ENCODE peak calls at places on chromosome 3, in five cellular contexts. One of them, this sample, is unnamed.

GRCh38 chr3:39724233-39724846 is 85.1 kb upstream of the MYRIP start:
- DNase-seq in esophagus muscularis mucosa: no peak
- DNase-seq in heart left ventricle: no peak
- DNase-seq in uterus: no peak
- DNase-seq in transverse colon: no peak
- DNase-seq in this sample: no peak

GRCh38 chr3:189824629-189825312 is 193.6 kb downstream of the TP63 start:
- DNase-seq in uterus: no peak
- DNase-seq in esophagus muscularis mucosa: no peak
- DNase-seq in transverse colon: no peak
- DNase-seq in heart left ventricle: no peak
- DNase-seq in this sample: peak

GRCh38 chr3:20225769-20226168 is 39.8 kb upstream of the SGO1 start:
- DNase-seq in uterus: no peak
- DNase-seq in transverse colon: no peak
- DNase-seq in esophagus muscularis mucosa: no peak
- DNase-seq in heart left ventricle: no peak
- DNase-seq in this sample: no peak

GRCh38 chr3:53402323-53402722 is 55.0 kb upstream of the DCP1A start:
- DNase-seq in esophagus muscularis mucosa: no peak
- DNase-seq in heart left ventricle: no peak
- DNase-seq in transverse colon: no peak
- DNase-seq in uterus: no peak
- DNase-seq in this sample: no peak

GRCh38 chr3:153400641-153401040 is 238.6 kb downstream of the RAP2B start:
- DNase-seq in esophagus muscularis mucosa: no peak
- DNase-seq in uterus: no peak
- DNase-seq in transverse colon: no peak
- DNase-seq in heart left ventricle: no peak
- DNase-seq in this sample: no peak

GRCh38 chr3:177905895-177906511 is 630.2 kb upstream of the KCNMB2 start:
- DNase-seq in esophagus muscularis mucosa: no peak
- DNase-seq in uterus: no peak
- DNase-seq in heart left ventricle: no peak
- DNase-seq in transverse colon: no peak
- DNase-seq in this sample: peak

GRCh38 chr3:90007786-90008499 is 900.5 kb downstream of the EPHA3 start:
- DNase-seq in esophagus muscularis mucosa: no peak
- DNase-seq in uterus: no peak
- DNase-seq in heart left ventricle: peak
- DNase-seq in transverse colon: no peak
- DNase-seq in this sample: no peak

GRCh38 chr3:73461582-73461981 is 163.2 kb downstream of the PDZRN3 start:
- DNase-seq in esophagus muscularis mucosa: no peak
- DNase-seq in uterus: peak
- DNase-seq in heart left ventricle: peak
- DNase-seq in transverse colon: no peak
- DNase-seq in this sample: no peak

GRCh38 chr3:16309558-16309957 is 44.5 kb downstream of the OXNAD1 start:
- DNase-seq in uterus: no peak
- DNase-seq in transverse colon: no peak
- DNase-seq in esophagus muscularis mucosa: no peak
- DNase-seq in heart left ventricle: no peak
- DNase-seq in this sample: peak

GRCh38 chr3:105584351-105584790 is 217.7 kb downstream of the ALCAM start:
- DNase-seq in uterus: no peak
- DNase-seq in heart left ventricle: no peak
- DNase-seq in esophagus muscularis mucosa: no peak
- DNase-seq in transverse colon: no peak
- DNase-seq in this sample: no peak

GRCh38 chr3:98291332-98291957 is 9.1 kb downstream of the OR5H2 start:
- DNase-seq in esophagus muscularis mucosa: no peak
- DNase-seq in heart left ventricle: no peak
- DNase-seq in transverse colon: no peak
- DNase-seq in uterus: no peak
- DNase-seq in this sample: no peak

GRCh38 chr3:179921500-179921899 is 115.2 kb downstream of the PEX5L start:
- DNase-seq in uterus: no peak
- DNase-seq in heart left ventricle: no peak
- DNase-seq in esophagus muscularis mucosa: no peak
- DNase-seq in transverse colon: no peak
- DNase-seq in this sample: no peak

GRCh38 chr3:136350132-136350531 is 100.0 kb downstream of the PCCB start:
- DNase-seq in uterus: peak
- DNase-seq in transverse colon: peak
- DNase-seq in heart left ventricle: no peak
- DNase-seq in esophagus muscularis mucosa: no peak
- DNase-seq in this sample: peak

GRCh38 chr3:37240170-37240945 is 66.0 kb upstream of the LRRFIP2 start:
- DNase-seq in esophagus muscularis mucosa: no peak
- DNase-seq in uterus: no peak
- DNase-seq in heart left ventricle: no peak
- DNase-seq in transverse colon: no peak
- DNase-seq in this sample: no peak

GRCh38 chr3:184343200-184343876 is 5.9 kb downstream of the FAM131A start:
- DNase-seq in uterus: no peak
- DNase-seq in esophagus muscularis mucosa: no peak
- DNase-seq in heart left ventricle: no peak
- DNase-seq in transverse colon: no peak
- DNase-seq in this sample: no peak
- TF ChIP-seq POLR2A in uterus: no peak
- TF ChIP-seq POLR2A in esophagus muscularis mucosa: no peak
- TF ChIP-seq POLR2A in heart left ventricle: no peak
- TF ChIP-seq POLR2A in transverse colon: no peak
- TF ChIP-seq POLR2A in this sample: no peak

DNA sequence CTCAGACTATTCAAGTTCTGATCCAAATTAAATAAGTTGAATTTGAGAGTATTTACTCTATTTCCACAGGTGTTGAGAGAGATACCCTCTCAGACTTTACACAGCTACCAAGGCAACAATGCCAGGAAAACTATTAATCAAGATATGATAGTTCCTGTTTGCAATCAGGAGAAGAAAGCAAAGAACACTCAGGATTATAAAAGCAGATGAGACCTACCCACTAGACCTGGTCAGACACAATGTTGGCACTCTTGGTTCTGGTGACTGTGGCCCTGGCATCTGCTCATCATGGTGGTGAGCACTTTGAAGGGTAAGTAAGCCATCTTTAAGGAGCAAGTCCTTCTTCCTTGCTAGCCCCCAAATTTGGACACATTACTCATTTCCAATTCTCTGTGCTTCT is at the start of gene CPB1:
- DNase-seq in transverse colon: no peak
- DNase-seq in heart left ventricle: no peak
- DNase-seq in esophagus muscularis mucosa: no peak
- DNase-seq in uterus: no peak
- DNase-seq in this sample: no peak
- TF ChIP-seq POLR2A in transverse colon: no peak
- TF ChIP-seq POLR2A in heart left ventricle: no peak
- TF ChIP-seq POLR2A in esophagus muscularis mucosa: no peak
- TF ChIP-seq POLR2A in uterus: no peak
- TF ChIP-seq POLR2A in this sample: no peak

GRCh38 chr3:184015381-184016019 is 2.2 kb downstream of the ABCC5 start:
- DNase-seq in heart left ventricle: peak
- DNase-seq in transverse colon: peak
- DNase-seq in esophagus muscularis mucosa: no peak
- DNase-seq in uterus: no peak
- DNase-seq in this sample: no peak
- TF ChIP-seq POLR2A in heart left ventricle: peak
- TF ChIP-seq POLR2A in transverse colon: peak
- TF ChIP-seq POLR2A in esophagus muscularis mucosa: no peak
- TF ChIP-seq POLR2A in uterus: no peak
- TF ChIP-seq POLR2A in this sample: no peak

DNA sequence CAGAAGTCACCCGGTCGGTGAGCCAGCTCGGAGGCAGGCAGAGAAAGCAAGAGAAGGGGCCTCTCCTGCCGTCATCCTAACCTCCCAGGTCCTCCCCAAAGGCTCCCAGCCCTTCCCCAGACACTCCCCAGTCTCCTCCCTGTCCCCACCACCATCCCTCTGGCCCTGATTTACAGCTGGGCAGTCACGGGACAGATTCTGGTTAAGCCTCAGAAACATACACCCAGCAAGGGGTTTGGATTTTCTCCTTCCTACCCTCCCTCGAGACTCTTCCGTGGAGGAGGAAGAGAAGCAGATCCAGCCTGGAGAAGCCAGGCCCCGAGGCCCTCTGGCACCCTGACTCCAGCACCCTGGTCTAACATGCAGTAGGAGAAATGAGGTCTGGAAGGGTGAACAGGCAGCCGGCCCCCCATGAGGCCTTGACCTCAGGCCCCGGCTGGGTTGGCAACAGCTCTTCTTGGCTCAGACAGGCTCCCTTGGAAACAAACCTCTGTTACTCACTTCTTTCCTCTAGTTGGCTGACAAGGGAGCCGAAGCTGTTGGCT is 73.5 kb downstream of the CPN2 start:
- DNase-seq in uterus: peak
- DNase-seq in transverse colon: peak
- DNase-seq in esophagus muscularis mucosa: no peak
- DNase-seq in heart left ventricle: peak
- DNase-seq in this sample: peak
- TF ChIP-seq POLR2A in uterus: no peak
- TF ChIP-seq POLR2A in transverse colon: no peak
- TF ChIP-seq POLR2A in esophagus muscularis mucosa: no peak
- TF ChIP-seq POLR2A in heart left ventricle: no peak
- TF ChIP-seq POLR2A in this sample: no peak

GRCh38 chr3:50318615-50319014 is 3.9 kb downstream of the HYAL2 start:
- DNase-seq in uterus: no peak
- DNase-seq in esophagus muscularis mucosa: no peak
- DNase-seq in transverse colon: no peak
- DNase-seq in heart left ventricle: peak
- DNase-seq in this sample: no peak
- TF ChIP-seq POLR2A in uterus: no peak
- TF ChIP-seq POLR2A in esophagus muscularis mucosa: no peak
- TF ChIP-seq POLR2A in transverse colon: no peak
- TF ChIP-seq POLR2A in heart left ventricle: no peak
- TF ChIP-seq POLR2A in this sample: no peak

This sample was measured in H54.